ENCODE peak calls at places on chromosomes 5 and 9, in ten cellular contexts. G is SK-N-SH, B is prostate gland, W is HCT116, O is stomach, R is sigmoid colon, X is endothelial cell of umbilical vein, I is H1, T is vagina, M is HepG2. K is an unnamed sample.

GRCh38 chr9:87520172-87520683 is 22.6 kb downstream of the DAPK1 start:
- DNase-seq in T (no peak), O (no peak), G (no peak), R (no peak), I (no peak), W (no peak), X (no peak), B (no peak), M (no peak), K (no peak)

GRCh38 chr5:69213513-69214215 is 21.0 kb upstream of the CDK7 start:
- DNase-seq in T (no peak), M (peak), G (no peak), X (no peak), R (no peak), W (no peak), I (no peak), B (no peak), O (no peak), K (no peak)

GRCh38 chr5:39986614-39987013 is 561.8 kb upstream of the DAB2 start:
- DNase-seq in R (no peak), B (no peak), I (no peak), G (no peak), T (no peak), O (no peak), M (no peak), W (no peak), X (peak), K (no peak)

GRCh38 chr5:85311536-85311935 is 926.9 kb upstream of the EDIL3 start:
- DNase-seq in B (no peak), T (no peak), O (no peak), X (no peak), I (no peak), G (no peak), W (no peak), R (peak), M (no peak), K (no peak)

GRCh38 chr5:17317499-17317898 is 100.1 kb downstream of the BASP1 start:
- DNase-seq in O (no peak), X (no peak), W (no peak), R (no peak), I (no peak), B (no peak), M (no peak), T (no peak), G (no peak), K (no peak)

GRCh38 chr5:86679529-86679928 is 61.8 kb downstream of the COX7C start:
- DNase-seq in G (peak), T (no peak), B (peak), I (no peak), W (peak), R (peak), X (peak), O (peak), M (peak), K (peak)

GRCh38 chr5:69300537-69301203 is 31.9 kb downstream of the CCDC125 start:
- DNase-seq in R (no peak), G (no peak), I (no peak), O (no peak), W (no peak), X (no peak), T (no peak), M (no peak), B (no peak), K (no peak)

GRCh38 chr5:79983618-79984017 is 7.4 kb downstream of the MTX3 start:
- DNase-seq in O (no peak), T (no peak), W (no peak), I (no peak), R (no peak), X (no peak), G (no peak), B (no peak), M (no peak), K (no peak)

GRCh38 chr5:128532127-128532526 is 5.9 kb downstream of the FBN2 start:
- DNase-seq in O (no peak), I (no peak), W (no peak), X (no peak), B (no peak), M (no peak), G (no peak), R (no peak), T (no peak), K (no peak)

GRCh38 chr9:112863781-112864180 is 26.9 kb downstream of the SLC46A2 start:
- DNase-seq in I (no peak), O (no peak), B (no peak), M (no peak), X (no peak), R (no peak), T (no peak), G (no peak), W (no peak), K (no peak)

GRCh38 chr5:175285263-175285662 is 158.7 kb downstream of the DRD1 start:
- DNase-seq in X (no peak), T (no peak), O (no peak), I (no peak), R (no peak), W (no peak), M (no peak), B (no peak), G (no peak), K (peak)

DNA sequence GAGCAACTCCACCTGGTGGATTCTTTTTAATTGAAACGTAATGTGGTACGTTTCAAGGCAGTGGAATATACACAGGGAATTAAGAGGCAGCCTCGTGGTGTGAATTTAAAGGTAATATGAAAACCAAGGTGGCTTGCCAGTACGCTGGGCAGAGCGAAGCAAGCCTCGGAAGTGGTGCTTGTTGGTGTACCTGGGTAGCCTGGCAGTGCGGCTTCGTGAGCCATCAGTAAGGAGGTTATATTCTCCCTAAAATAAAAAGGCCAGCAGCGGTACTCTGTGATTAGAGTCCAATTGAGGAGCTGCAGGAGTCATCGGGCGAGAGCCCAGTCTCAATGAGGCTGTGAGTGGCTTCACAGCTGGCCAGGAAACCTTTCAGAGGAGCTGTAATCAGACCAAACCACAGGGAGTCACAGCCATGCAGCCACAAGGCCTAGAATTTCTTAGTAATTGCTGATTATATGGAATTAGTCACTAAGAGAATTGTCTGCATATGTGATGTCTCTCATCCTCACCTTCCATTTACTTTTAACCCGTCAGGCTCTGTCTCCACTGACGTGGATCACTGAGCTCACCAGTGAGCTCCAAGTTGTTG is 57.7 kb downstream of the DCP2 start:
- DNase-seq in G (no peak), B (no peak), I (no peak), X (no peak), M (no peak), R (no peak), O (no peak), T (no peak), W (no peak), K (no peak)
- H3K27ac ChIP-seq in G (no peak), B (no peak), I (no peak), X (no peak), M (no peak), R (no peak), O (no peak), T (no peak), W (no peak), K (no peak)

GRCh38 chr5:10566556-10567068 is 2.7 kb downstream of the ANKRD33B start:
- DNase-seq in X (no peak), G (no peak), T (no peak), M (no peak), R (no peak), O (no peak), W (no peak), I (no peak), B (no peak), K (no peak)

GRCh38 chr5:10564838-10565784 is 1.2 kb downstream of the ANKRD33B start:
- DNase-seq in I (no peak), M (no peak), X (no peak), G (peak), B (no peak), R (no peak), W (no peak), T (peak), O (no peak), K (no peak)

GRCh38 chr5:10565785-10566506 is 2.1 kb downstream of the ANKRD33B start:
- DNase-seq in O (no peak), W (no peak), X (no peak), B (no peak), I (no peak), R (peak), T (peak), M (no peak), G (no peak), K (no peak)

GRCh38 chr5:10567781-10568321 is 4.0 kb downstream of the ANKRD33B start:
- DNase-seq in G (no peak), I (no peak), R (peak), O (no peak), B (no peak), X (no peak), T (peak), M (no peak), W (no peak), K (no peak)

DNA sequence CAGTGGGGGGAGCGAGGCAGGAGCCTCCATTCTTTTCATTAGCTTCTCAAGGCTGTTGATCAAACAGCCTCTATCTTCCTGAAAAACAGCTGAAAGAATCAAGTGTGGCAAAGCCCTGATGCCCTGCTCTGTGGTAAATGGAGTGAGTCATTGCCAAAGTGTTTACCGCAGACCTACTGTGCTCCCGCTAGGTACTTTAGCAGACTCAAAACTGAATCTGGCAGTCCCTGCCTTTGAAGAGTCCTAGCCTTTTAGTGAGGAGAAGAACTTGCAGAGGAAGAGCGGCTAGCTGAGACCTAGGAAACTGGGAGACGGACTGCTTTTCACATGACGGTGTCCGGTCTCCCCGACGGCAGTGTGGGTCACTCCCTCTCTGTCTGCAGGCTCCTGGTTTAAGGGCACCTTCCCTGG is 3.3 kb downstream of the ANKRD33B start:
- DNase-seq in I (no peak), X (no peak), M (no peak), W (no peak), G (no peak), T (peak), B (no peak), R (no peak), O (no peak), K (no peak)
- TF ChIP-seq POLR2AphosphoS5 in I (no peak), X (no peak), M (no peak), W (no peak), G (no peak), T (no peak), B (no peak), R (no peak), O (no peak), K (no peak)

GRCh38 chr5:1502046-1502736 is 21.6 kb downstream of the LPCAT1 start:
- DNase-seq in O (peak), G (no peak), T (no peak), M (no peak), X (no peak), R (no peak), I (no peak), B (no peak), W (no peak), K (no peak)

GRCh38 chr5:1502737-1503120 is 21.0 kb downstream of the LPCAT1 start:
- DNase-seq in I (no peak), T (no peak), B (no peak), W (no peak), O (no peak), G (no peak), M (no peak), R (no peak), X (no peak), K (no peak)

GRCh38 chr5:1504617-1505016 is 19.1 kb downstream of the LPCAT1 start:
- DNase-seq in M (no peak), B (no peak), G (no peak), I (no peak), T (no peak), O (no peak), X (no peak), R (no peak), W (no peak), K (no peak)

GRCh38 chr5:1504244-1504595 is 19.5 kb downstream of the LPCAT1 start:
- DNase-seq in X (no peak), W (no peak), I (no peak), R (no peak), O (no peak), G (no peak), T (no peak), B (no peak), M (no peak), K (no peak)

DNA sequence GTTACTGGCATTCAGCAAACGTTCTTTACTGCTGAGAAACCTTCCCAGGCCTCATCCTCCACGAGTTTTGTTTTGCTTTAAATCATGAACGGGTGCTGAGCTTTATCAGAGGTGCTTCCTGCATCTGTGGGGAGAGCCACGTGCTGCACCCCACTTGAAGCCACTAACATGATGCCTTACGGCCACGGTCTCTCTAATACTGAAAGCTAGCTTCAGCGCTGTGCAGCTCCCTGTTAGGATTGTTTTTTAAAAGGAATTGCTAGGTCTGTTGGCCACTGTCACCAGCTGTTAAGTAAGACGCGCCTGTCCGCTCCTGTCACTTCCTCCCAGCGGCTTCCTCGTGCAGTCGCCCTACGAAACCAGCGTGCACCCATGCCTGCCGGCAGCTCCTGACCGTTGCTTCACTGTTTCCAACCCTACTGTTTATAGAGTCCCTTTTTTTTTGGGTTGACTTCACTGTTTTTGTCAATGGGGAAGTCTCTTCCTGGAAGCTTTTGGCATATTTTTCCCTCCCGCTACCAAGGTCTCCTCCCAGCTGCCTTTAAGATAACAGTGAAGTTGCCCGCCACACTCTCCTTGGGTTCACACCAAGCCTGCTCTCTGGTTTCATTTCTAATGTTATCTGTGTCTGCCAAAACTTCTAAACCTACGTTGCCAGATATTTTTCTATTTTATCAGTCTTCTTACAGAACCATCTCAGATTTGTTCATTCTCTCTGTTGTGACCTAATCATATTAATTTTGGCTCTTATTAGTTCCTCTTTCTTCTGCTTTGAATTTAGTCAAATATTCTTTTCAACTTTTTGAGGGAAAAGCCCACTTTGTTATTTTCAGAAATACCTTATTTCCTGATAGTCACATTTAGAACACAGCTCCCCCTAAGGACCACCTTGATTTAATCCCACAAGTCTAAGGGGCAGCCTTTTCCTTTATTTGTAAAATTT is 20.2 kb downstream of the LPCAT1 start:
- DNase-seq in R (no peak), G (no peak), M (no peak), B (no peak), T (no peak), I (no peak), X (peak), O (peak), W (no peak), K (no peak)
- H3K27ac ChIP-seq in R (peak), G (no peak), M (no peak), B (no peak), T (no peak), I (no peak), X (no peak), O (peak), W (no peak), K (no peak)

DNA sequence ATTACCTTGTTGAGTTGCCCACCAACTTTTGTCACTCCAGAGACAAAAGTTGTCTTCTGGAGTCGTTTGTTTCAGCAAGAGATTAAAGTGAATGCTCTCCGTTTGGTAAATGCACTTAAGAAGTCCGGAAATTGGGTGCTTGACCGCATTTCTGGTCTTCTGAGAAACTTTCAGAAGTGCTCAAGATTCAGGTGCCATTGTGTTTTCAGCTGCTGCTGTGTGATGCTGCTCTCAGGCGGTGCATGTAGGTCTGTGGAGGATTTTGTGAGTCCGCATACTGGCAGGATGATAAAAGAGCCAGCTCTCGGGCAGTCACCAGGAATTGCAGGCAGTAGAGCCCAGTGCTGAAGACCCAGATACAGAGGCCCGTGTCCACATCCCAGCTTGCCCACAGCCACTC is 5.9 kb upstream of the NFIL3 start:
- DNase-seq in O (no peak), M (no peak), X (no peak), B (no peak), R (no peak), G (no peak), T (no peak), W (no peak), I (no peak), K (no peak)
- TF ChIP-seq POLR2AphosphoS5 in O (no peak), M (no peak), X (no peak), B (no peak), R (no peak), G (no peak), T (no peak), W (no peak), I (no peak), K (no peak)

DNA sequence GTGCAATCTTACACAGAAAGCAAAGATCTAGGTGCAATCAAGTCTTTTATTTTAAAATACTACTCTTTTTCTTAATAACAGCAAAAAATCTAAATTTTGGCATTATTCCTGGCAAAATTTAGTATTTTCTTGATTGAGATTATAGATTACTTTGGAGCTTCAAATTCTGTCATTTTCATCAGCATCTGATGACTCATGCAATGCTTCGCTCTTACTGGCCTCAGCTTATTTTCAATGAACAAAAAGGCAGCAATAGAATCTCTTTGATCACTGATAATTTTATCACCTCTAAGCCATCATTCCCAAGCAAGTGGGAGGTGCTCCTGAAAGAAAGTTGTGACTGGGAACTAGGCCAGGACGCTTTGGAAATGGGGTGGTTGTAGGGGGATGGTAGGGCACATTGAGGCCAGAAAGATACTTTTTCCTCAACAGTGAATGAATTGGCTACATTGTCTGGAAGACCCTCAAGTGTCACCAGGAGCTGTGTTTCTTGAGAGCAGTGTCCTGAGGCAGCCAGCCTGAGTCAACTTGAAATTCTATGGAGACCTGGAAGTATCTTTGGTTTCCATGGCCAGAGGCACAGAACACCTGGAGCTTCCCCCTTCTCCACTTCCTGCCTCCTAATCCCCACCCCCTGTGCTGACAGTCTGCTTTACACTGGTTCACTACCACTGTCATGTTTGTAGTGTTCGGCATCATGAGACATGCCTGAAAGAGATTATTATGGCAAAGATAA is 46.9 kb upstream of the APC start:
- DNase-seq in R (no peak), I (no peak), O (no peak), B (no peak), W (no peak), G (no peak), M (no peak), T (no peak), X (no peak), K (no peak)
- H3K27ac ChIP-seq in R (no peak), I (no peak), O (no peak), B (no peak), W (no peak), G (no peak), M (no peak), T (no peak), X (no peak), K (no peak)